ENCODE peak calls at places on chromosomes 12 and 14, in nine cellular contexts. One of them, this sample, is unnamed.

GRCh38 chr14:20295067-20295466 is 10.7 kb downstream of the TTC5 start:
- DNase-seq in OCI-LY7: peak; percentile 9
- DNase-seq in mesenchymal stem cell: no peak
- DNase-seq in HepG2: no peak
- DNase-seq in astrocyte: no peak
- DNase-seq in GM12878: peak; percentile 60
- DNase-seq in GM23338: no peak
- DNase-seq in MM.1S: no peak
- DNase-seq in IMR-90: no peak
- DNase-seq in this sample: no peak

GRCh38 chr14:31568151-31568550 is 6.9 kb downstream of the NUBPL start:
- DNase-seq in MM.1S: no peak
- DNase-seq in IMR-90: peak; percentile 70
- DNase-seq in HepG2: no peak
- DNase-seq in astrocyte: no peak
- DNase-seq in OCI-LY7: no peak
- DNase-seq in mesenchymal stem cell: peak; percentile 67
- DNase-seq in GM23338: no peak
- DNase-seq in GM12878: no peak
- DNase-seq in this sample: no peak

GRCh38 chr12:2414810-2415567 is 362.2 kb downstream of the CACNA1C start:
- DNase-seq in astrocyte: no peak
- DNase-seq in MM.1S: no peak
- DNase-seq in GM23338: peak; percentile 36
- DNase-seq in GM12878: no peak
- DNase-seq in mesenchymal stem cell: no peak
- DNase-seq in IMR-90: no peak
- DNase-seq in HepG2: no peak
- DNase-seq in OCI-LY7: no peak
- DNase-seq in this sample: no peak

GRCh38 chr14:22962061-22962676 is 5.3 kb upstream of the HAUS4 start:
- DNase-seq in OCI-LY7: no peak
- DNase-seq in GM23338: no peak
- DNase-seq in IMR-90: no peak
- DNase-seq in mesenchymal stem cell: no peak
- DNase-seq in HepG2: no peak
- DNase-seq in astrocyte: no peak
- DNase-seq in GM12878: no peak
- DNase-seq in MM.1S: no peak
- DNase-seq in this sample: no peak

GRCh38 chr12:104737682-104738370 is 220.3 kb downstream of the SLC41A2 start:
- DNase-seq in GM23338: no peak
- DNase-seq in astrocyte: no peak
- DNase-seq in MM.1S: no peak
- DNase-seq in IMR-90: no peak
- DNase-seq in HepG2: no peak
- DNase-seq in OCI-LY7: no peak
- DNase-seq in GM12878: no peak
- DNase-seq in mesenchymal stem cell: no peak
- DNase-seq in this sample: no peak

GRCh38 chr14:23929822-23930294 is 23.7 kb upstream of the DHRS4 start:
- DNase-seq in MM.1S: peak; percentile 27
- DNase-seq in GM12878: peak; percentile 25
- DNase-seq in astrocyte: peak; percentile 40
- DNase-seq in HepG2: peak; percentile 87
- DNase-seq in IMR-90: peak; percentile 69
- DNase-seq in OCI-LY7: peak; percentile 81
- DNase-seq in GM23338: peak; percentile 94
- DNase-seq in mesenchymal stem cell: peak; percentile 76
- DNase-seq in this sample: peak; percentile 87

GRCh38 chr14:72609205-72609916 is 284.5 kb downstream of the DPF3 start:
- DNase-seq in mesenchymal stem cell: no peak
- DNase-seq in GM23338: no peak
- DNase-seq in MM.1S: no peak
- DNase-seq in HepG2: no peak
- DNase-seq in astrocyte: no peak
- DNase-seq in OCI-LY7: no peak
- DNase-seq in GM12878: no peak
- DNase-seq in IMR-90: no peak
- DNase-seq in this sample: no peak

GRCh38 chr14:99560946-99561683 is 42.9 kb downstream of the CCDC85C start:
- DNase-seq in HepG2: no peak
- DNase-seq in GM12878: no peak
- DNase-seq in IMR-90: no peak
- DNase-seq in GM23338: no peak
- DNase-seq in astrocyte: no peak
- DNase-seq in MM.1S: no peak
- DNase-seq in OCI-LY7: no peak
- DNase-seq in mesenchymal stem cell: no peak
- DNase-seq in this sample: no peak

GRCh38 chr14:101460986-101461750 is 100.1 kb upstream of the DIO3 start:
- DNase-seq in GM23338: no peak
- DNase-seq in GM12878: no peak
- DNase-seq in MM.1S: no peak
- DNase-seq in HepG2: no peak
- DNase-seq in astrocyte: no peak
- DNase-seq in mesenchymal stem cell: no peak
- DNase-seq in IMR-90: no peak
- DNase-seq in OCI-LY7: no peak
- DNase-seq in this sample: no peak

GRCh38 chr14:54470701-54471100 is 18.1 kb downstream of the GMFB start:
- DNase-seq in GM12878: no peak
- DNase-seq in HepG2: no peak
- DNase-seq in OCI-LY7: no peak
- DNase-seq in IMR-90: no peak
- DNase-seq in MM.1S: no peak
- DNase-seq in astrocyte: no peak
- DNase-seq in GM23338: no peak
- DNase-seq in mesenchymal stem cell: no peak
- DNase-seq in this sample: peak; percentile 32

GRCh38 chr12:26042645-26043044 is 82.2 kb downstream of the BHLHE41 start:
- DNase-seq in MM.1S: no peak
- DNase-seq in HepG2: no peak
- DNase-seq in mesenchymal stem cell: no peak
- DNase-seq in IMR-90: no peak
- DNase-seq in GM12878: no peak
- DNase-seq in astrocyte: no peak
- DNase-seq in OCI-LY7: no peak
- DNase-seq in GM23338: no peak
- DNase-seq in this sample: no peak

GRCh38 chr14:105909046-105909827 is 382.9 kb downstream of the TMEM121 start:
- DNase-seq in MM.1S: no peak
- DNase-seq in GM23338: no peak
- DNase-seq in OCI-LY7: no peak
- DNase-seq in GM12878: no peak
- DNase-seq in astrocyte: no peak
- DNase-seq in HepG2: no peak
- DNase-seq in mesenchymal stem cell: no peak
- DNase-seq in IMR-90: no peak
- DNase-seq in this sample: no peak

GRCh38 chr12:88185988-88186387 is 43.9 kb downstream of the TMTC3 start:
- DNase-seq in astrocyte: peak; percentile 73
- DNase-seq in mesenchymal stem cell: peak; percentile 57
- DNase-seq in GM23338: no peak
- DNase-seq in OCI-LY7: no peak
- DNase-seq in HepG2: no peak
- DNase-seq in GM12878: peak; percentile 3
- DNase-seq in MM.1S: no peak
- DNase-seq in IMR-90: peak; percentile 83
- DNase-seq in this sample: no peak

GRCh38 chr12:49160415-49160814 is 28.5 kb downstream of the TUBA1A start:
- DNase-seq in GM12878: no peak
- DNase-seq in OCI-LY7: peak; percentile 16
- DNase-seq in astrocyte: no peak
- DNase-seq in mesenchymal stem cell: no peak
- DNase-seq in IMR-90: no peak
- DNase-seq in HepG2: no peak
- DNase-seq in MM.1S: no peak
- DNase-seq in GM23338: no peak
- DNase-seq in this sample: no peak

GRCh38 chr12:29425722-29426121 is 44.8 kb upstream of the ERGIC2 start:
- DNase-seq in GM23338: no peak
- DNase-seq in OCI-LY7: no peak
- DNase-seq in IMR-90: no peak
- DNase-seq in mesenchymal stem cell: no peak
- DNase-seq in GM12878: no peak
- DNase-seq in MM.1S: no peak
- DNase-seq in astrocyte: no peak
- DNase-seq in HepG2: no peak
- DNase-seq in this sample: no peak

GRCh38 chr12:126811401-126811800 is 1455.6 kb upstream of the TMEM132C start:
- DNase-seq in IMR-90: no peak
- DNase-seq in mesenchymal stem cell: no peak
- DNase-seq in astrocyte: no peak
- DNase-seq in GM23338: peak; percentile 0
- DNase-seq in GM12878: no peak
- DNase-seq in MM.1S: no peak
- DNase-seq in OCI-LY7: no peak
- DNase-seq in HepG2: no peak
- DNase-seq in this sample: no peak

GRCh38 chr14:72049462-72049861 is 117.2 kb downstream of the RGS6 start:
- DNase-seq in HepG2: no peak
- DNase-seq in MM.1S: no peak
- DNase-seq in mesenchymal stem cell: no peak
- DNase-seq in IMR-90: no peak
- DNase-seq in OCI-LY7: no peak
- DNase-seq in GM12878: peak; percentile 64
- DNase-seq in astrocyte: no peak
- DNase-seq in GM23338: no peak
- DNase-seq in this sample: no peak

GRCh38 chr12:40474630-40475029 is 217.6 kb upstream of the CNTN1 start:
- DNase-seq in OCI-LY7: no peak
- DNase-seq in MM.1S: no peak
- DNase-seq in HepG2: no peak
- DNase-seq in GM23338: no peak
- DNase-seq in IMR-90: no peak
- DNase-seq in GM12878: no peak
- DNase-seq in astrocyte: no peak
- DNase-seq in mesenchymal stem cell: no peak
- DNase-seq in this sample: no peak

DNA sequence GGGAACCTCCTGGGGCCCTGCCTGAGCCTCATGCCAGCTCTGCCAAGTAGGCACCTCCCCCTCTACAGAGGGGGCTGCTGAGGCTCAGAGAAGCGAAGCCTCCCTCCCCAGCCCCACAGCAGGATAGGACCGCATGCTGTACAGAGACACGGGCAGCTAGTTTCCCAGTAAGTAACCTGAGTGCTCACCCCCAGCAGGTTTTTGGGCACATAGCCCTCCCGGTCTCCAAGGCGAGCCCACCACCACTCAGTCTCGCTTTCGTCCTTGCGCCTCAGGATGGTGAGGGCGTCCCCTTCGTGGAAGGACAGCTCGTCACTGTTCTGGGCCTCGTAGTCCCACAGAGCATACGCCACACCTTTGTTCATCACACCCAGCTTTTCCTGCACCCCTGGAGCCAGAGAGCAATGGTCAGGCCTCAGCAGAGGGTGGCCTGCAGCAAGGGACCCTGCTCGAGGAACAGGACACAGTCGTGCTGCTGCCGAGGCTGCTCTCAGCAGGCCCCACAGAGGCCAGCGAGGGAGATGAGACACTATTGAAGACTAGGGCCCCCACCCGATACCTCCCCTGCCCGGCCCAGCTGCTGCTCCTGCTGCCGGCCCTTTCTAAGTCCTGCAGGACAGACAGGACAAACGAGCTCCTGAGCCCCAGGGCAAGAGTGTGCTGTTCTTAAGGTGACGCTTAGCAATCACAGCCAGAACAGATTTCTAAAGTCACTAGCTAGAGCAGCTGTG is 20.4 kb downstream of the ZFYVE21 start:
- DNase-seq in mesenchymal stem cell: no peak
- DNase-seq in IMR-90: no peak
- DNase-seq in GM12878: no peak
- DNase-seq in HepG2: no peak
- DNase-seq in astrocyte: no peak
- DNase-seq in OCI-LY7: no peak
- DNase-seq in MM.1S: no peak
- DNase-seq in GM23338: no peak
- DNase-seq in this sample: no peak
- H3K36me3 ChIP-seq in mesenchymal stem cell: peaks cover 74% of the 10 kb centered on the region
- H3K36me3 ChIP-seq in IMR-90: peaks cover 25% of the 10 kb centered on the region
- H3K36me3 ChIP-seq in GM12878: peaks cover 6% of the 10 kb centered on the region
- H3K36me3 ChIP-seq in HepG2: peaks cover 11% of the 10 kb centered on the region
- H3K36me3 ChIP-seq in astrocyte: peaks cover 12% of the 10 kb centered on the region
- H3K36me3 ChIP-seq in OCI-LY7: peaks cover 17% of the 10 kb centered on the region
- H3K36me3 ChIP-seq in MM.1S: no peaks in the 10 kb centered on the region
- H3K36me3 ChIP-seq in GM23338: no peaks in the 10 kb centered on the region
- H3K36me3 ChIP-seq in this sample: no peaks in the 10 kb centered on the region

GRCh38 chr12:53978477-53979356 is 4.0 kb upstream of the HOTAIR start:
- DNase-seq in astrocyte: no peak
- DNase-seq in OCI-LY7: no peak
- DNase-seq in GM23338: peak; percentile 58
- DNase-seq in HepG2: peak; percentile 14
- DNase-seq in IMR-90: no peak
- DNase-seq in MM.1S: no peak
- DNase-seq in GM12878: no peak
- DNase-seq in mesenchymal stem cell: no peak
- DNase-seq in this sample: peak; percentile 84
- H3K4me2 ChIP-seq in astrocyte: no peak overlapping the region
- H3K4me2 ChIP-seq in OCI-LY7: no peak overlapping the region
- H3K4me2 ChIP-seq in GM23338: peak overlapping the region; percentile 58
- H3K4me2 ChIP-seq in HepG2: peak overlapping the region; percentile 92
- H3K4me2 ChIP-seq in IMR-90: no peak overlapping the region
- H3K4me2 ChIP-seq in MM.1S: no peak overlapping the region
- H3K4me2 ChIP-seq in GM12878: no peak overlapping the region
- H3K4me2 ChIP-seq in mesenchymal stem cell: no peak overlapping the region
- H3K4me2 ChIP-seq in this sample: peak overlapping the region; percentile 72

GRCh38 chr12:57280234-57281062 is 29.5 kb upstream of the STAC3 start:
- DNase-seq in astrocyte: peak; percentile 98
- DNase-seq in IMR-90: peak; percentile 99
- DNase-seq in MM.1S: no peak
- DNase-seq in OCI-LY7: peak; percentile 69
- DNase-seq in HepG2: peak; percentile 84
- DNase-seq in GM23338: peak; percentile 51
- DNase-seq in GM12878: peak; percentile 74
- DNase-seq in mesenchymal stem cell: peak; percentile 92
- DNase-seq in this sample: peak; percentile 88
- H2AFZ ChIP-seq in astrocyte: peak overlapping the region; percentile 60
- H2AFZ ChIP-seq in IMR-90: peak overlapping the region; percentile 81
- H2AFZ ChIP-seq in MM.1S: no peak overlapping the region
- H2AFZ ChIP-seq in OCI-LY7: peak overlapping the region; percentile 38
- H2AFZ ChIP-seq in HepG2: no peak overlapping the region
- H2AFZ ChIP-seq in GM23338: no peak overlapping the region
- H2AFZ ChIP-seq in GM12878: peak overlapping the region; percentile 27
- H2AFZ ChIP-seq in mesenchymal stem cell: peak overlapping the region; percentile 36
- H2AFZ ChIP-seq in this sample: no peak overlapping the region

DNA sequence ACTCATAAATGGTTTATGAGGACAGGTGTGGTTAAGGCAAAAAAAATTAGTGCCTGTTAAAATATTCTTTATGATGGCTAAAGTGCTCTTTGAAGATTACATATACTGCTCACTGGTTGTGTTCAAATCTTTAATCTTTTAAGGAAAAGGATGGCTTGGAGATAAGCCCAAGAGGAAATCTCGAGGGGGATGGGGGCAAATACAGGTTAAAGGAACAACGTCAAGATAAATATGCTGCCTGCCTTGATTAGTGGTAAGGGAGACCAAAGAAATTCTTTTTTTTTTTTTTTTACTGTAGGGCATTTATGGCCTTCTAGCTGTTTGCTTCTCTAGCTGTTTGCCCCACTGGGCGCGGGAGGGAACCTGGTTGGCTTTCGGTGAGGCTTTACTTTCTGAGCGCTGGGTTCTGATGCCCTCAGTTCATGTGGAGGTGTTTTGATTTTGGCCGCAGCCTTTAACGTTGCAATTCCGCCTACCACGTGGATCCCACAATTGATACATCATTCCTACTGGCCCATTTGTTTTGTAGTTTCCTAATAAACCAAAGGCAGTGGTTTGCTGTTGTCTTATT is 5.6 kb downstream of the CCND2 start:
- DNase-seq in mesenchymal stem cell: no peak
- DNase-seq in OCI-LY7: no peak
- DNase-seq in MM.1S: no peak
- DNase-seq in GM12878: no peak
- DNase-seq in HepG2: no peak
- DNase-seq in IMR-90: no peak
- DNase-seq in astrocyte: no peak
- DNase-seq in GM23338: no peak
- DNase-seq in this sample: peak; percentile 37
- H3K36me3 ChIP-seq in mesenchymal stem cell: peaks cover 67% of the 10 kb centered on the region
- H3K36me3 ChIP-seq in OCI-LY7: no peaks in the 10 kb centered on the region
- H3K36me3 ChIP-seq in MM.1S: peaks cover 51% of the 10 kb centered on the region
- H3K36me3 ChIP-seq in GM12878: peaks cover 46% of the 10 kb centered on the region
- H3K36me3 ChIP-seq in HepG2: no peaks in the 10 kb centered on the region
- H3K36me3 ChIP-seq in IMR-90: no peaks in the 10 kb centered on the region
- H3K36me3 ChIP-seq in astrocyte: no peaks in the 10 kb centered on the region
- H3K36me3 ChIP-seq in GM23338: peaks cover 71% of the 10 kb centered on the region
- H3K36me3 ChIP-seq in this sample: no peaks in the 10 kb centered on the region